ENCODE peak calls at places on chromosomes 16 and 17, in six cellular contexts. S, P, Z, U, B and G are unnamed samples.

GRCh38 chr16:81634380-81635121 is 144.5 kb upstream of the PLCG2 start:
- DNase-seq in Z (no peak), P (no peak), S (no peak), U (peak; percentile 73), B (no peak), G (no peak)

GRCh38 chr16:87003414-87003755 is 313.8 kb downstream of the C16orf95 start:
- DNase-seq in U (peak; percentile 41), S (peak; percentile 17), P (no peak), B (no peak), Z (no peak), G (no peak)

GRCh38 chr16:67967183-67967955 is 1.1 kb downstream of the SLC12A4 start:
- DNase-seq in U (no peak), Z (no peak), B (peak; percentile 67), P (no peak), S (no peak), G (no peak)

GRCh38 chr17:48456584-48456983 is 26.6 kb upstream of the SKAP1 start:
- DNase-seq in Z (no peak), S (no peak), B (no peak), U (no peak), P (no peak), G (no peak)

GRCh38 chr16:62891-63290 is 9.3 kb downstream of the SNRNP25 start:
- DNase-seq in S (no peak), U (no peak), P (no peak), Z (no peak), B (peak; percentile 51), G (no peak)

GRCh38 chr16:2388875-2389433 is 40.3 kb upstream of the CCNF start:
- DNase-seq in Z (no peak), S (peak; percentile 48), P (no peak), B (no peak), U (peak; percentile 82), G (peak; percentile 58)

GRCh38 chr16:86789621-86790051 is 211.3 kb downstream of the FOXL1 start:
- DNase-seq in Z (no peak), S (no peak), U (peak; percentile 43), P (no peak), B (no peak), G (no peak)

GRCh38 chr16:27768651-27769270 is 218.8 kb downstream of the KATNIP start:
- DNase-seq in B (peak; percentile 40), P (no peak), S (no peak), U (no peak), Z (no peak), G (no peak)

GRCh38 chr17:82079001-82079677 is 13.5 kb upstream of the DUS1L start:
- DNase-seq in P (no peak), Z (no peak), U (no peak), B (no peak), S (no peak), G (no peak)
- TF ChIP-seq POLR2A in P (no peak), Z (no peak), U (no peak), B (no peak), S (no peak), G (no peak)

DNA sequence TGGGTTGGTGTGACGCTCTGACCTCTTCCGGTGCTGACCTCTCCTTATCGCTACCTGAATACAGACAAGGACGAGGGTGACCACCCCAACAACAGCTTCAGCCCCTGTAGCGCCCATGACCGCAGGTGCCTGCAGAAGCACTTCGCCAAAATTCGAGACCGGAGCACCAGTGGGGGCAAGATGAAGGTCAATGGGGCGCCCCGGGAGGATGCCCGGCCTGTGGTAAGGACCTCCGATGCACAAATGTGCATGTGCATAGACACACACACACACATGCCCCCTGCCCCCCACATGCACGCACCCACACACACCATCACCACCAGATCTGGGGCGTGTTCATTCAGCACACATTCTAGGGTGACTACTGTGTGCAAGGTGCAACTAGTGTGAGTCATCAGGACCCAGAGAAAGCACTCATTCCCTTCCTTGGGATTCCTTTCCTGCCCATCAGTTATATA is 9.7 kb downstream of the IGFBP4 start:
- DNase-seq in B (no peak), U (peak; percentile 64), Z (no peak), P (peak; percentile 50), S (no peak), G (no peak)
- TF ChIP-seq POLR2A in B (no peak), U (no peak), Z (no peak), P (peak; percentile 3), S (no peak), G (no peak)

DNA sequence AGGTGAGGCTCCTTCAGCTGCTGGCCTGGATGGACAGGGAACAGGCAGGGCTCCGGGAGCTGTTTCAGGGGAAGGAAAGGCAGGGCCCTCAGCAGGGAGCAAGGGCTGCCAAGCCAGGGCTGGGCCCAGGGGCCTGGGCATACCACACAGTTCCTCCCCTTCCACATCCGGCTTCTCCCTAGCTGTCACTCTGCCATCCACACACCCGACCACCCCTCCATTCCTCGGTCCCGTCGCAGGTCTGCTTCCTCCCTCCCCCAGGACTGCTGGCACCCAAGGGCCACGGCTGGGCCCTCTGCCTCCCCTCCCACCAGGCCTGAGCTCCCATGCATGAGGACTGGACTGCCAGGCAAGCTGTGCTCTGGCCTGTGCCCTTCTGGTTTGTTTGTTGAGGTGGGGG is 24.0 kb downstream of the CDIP1 start:
- DNase-seq in U (no peak), P (no peak), B (peak; percentile 77), Z (no peak), S (no peak), G (no peak)
- TF ChIP-seq POLR2A in U (no peak), P (no peak), B (no peak), Z (no peak), S (no peak), G (no peak)

DNA sequence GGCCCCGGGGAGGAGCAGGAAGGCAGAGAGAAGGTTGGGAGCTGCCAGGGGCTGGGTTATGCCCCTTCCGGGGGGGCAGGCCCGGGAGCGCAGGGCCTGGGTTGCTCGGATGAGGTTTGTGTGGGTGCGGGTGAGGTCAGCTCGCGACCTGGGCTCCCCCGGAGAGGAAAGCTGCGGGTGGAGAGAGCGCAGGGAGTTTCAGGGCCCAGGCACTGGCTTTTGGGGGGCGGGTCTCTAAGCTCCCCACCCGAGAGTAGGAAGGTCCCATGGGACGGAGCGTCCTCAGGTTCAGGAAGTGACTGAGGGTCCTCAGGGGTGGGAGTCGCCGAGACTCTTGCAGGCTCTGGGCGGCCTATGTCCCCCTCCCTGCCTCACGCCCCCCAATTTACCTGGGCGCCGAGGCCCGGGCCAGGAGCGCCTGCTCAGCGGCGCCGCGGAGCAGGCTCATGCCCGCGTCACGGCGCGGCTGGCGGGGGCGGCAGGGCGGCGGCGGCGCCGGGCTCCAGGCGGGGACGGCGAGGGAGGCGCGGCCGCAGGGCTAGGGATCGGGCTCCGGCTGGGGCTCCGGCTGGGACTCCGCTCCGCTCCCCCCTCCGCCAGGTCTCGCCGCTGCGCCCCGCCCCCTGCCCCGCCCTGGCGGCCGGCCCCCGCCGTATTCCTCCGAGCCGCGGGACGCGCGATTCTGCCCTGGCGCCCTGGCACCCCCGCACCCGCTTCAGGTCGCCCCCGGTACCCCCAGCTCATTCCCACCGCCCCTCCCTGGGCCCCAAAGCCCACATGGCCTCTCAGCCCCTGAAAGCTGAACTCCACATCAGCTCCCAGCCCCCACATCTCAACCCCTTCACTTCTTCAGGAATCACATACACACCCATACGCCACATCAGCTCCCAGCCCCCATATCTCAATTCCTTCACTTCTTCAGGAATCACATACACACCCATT is at the start of gene DOK4:
- DNase-seq in B (peak; percentile 95), S (peak; percentile 87), Z (peak; percentile 67), P (peak; percentile 85), U (peak; percentile 58), G (peak; percentile 74)
- TF ChIP-seq POLR2A in B (no peak), S (peak; percentile 65), Z (no peak), P (no peak), U (no peak), G (peak; percentile 10)

DNA sequence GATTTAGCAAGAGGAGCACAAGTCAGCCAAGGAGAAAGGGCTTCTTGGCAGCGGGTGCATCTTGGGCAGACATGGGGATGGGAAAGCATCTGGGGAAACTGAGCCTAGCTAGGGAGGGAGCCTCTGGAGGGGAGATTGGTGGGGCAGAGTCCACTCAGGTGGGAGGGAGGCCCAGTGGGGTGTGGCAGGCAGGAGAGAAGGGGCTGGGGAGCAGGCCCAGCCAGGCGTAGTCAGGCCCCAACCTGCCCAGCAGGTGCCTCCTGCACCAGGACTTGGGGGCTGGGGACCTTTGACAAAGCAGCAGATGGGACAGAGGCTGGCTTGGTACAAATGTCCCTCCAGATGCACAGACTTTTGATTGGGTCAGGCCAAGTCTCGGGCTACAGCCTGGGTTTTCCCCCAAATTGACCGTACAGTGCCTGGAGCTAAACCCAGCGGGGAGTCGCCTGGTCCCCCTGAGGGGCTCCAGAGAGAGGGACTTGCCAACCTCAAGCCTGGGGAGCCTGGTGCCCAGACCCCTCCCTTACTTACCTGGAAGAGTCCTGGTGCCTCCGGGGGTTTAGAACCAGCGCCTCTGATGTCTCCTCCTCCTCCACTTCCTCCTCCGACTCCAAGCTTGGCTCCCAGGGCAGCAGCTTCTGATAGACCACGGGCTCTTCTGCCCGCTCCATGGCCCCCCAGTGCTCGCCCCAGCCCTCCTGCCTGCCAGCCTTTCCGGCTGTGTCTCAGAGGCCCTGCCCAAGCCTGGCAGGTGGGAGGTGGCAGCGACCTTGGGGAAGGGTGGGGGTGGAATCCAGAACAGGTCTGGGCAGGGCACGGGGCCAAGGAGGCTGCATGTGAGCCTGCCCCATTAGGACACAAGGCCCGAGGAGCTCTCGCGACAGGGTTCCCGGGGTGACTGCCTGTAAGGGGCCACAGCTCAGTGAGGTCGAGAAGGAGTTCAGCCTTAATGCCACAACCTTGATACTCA is at the start of gene GGT6:
- DNase-seq in P (peak; percentile 43), Z (no peak), B (peak; percentile 70), S (peak; percentile 51), U (no peak), G (peak; percentile 67)
- TF ChIP-seq POLR2A in P (no peak), Z (no peak), B (no peak), S (no peak), U (no peak), G (peak; percentile 37)

GRCh38 chr17:38605852-38606645 is at the start of gene SRCIN1:
- DNase-seq in S (peak; percentile 73), Z (no peak), B (peak; percentile 81), U (peak; percentile 2), P (peak; percentile 54), G (peak; percentile 50)
- TF ChIP-seq POLR2A in S (no peak), Z (no peak), B (no peak), U (no peak), P (no peak), G (no peak)

DNA sequence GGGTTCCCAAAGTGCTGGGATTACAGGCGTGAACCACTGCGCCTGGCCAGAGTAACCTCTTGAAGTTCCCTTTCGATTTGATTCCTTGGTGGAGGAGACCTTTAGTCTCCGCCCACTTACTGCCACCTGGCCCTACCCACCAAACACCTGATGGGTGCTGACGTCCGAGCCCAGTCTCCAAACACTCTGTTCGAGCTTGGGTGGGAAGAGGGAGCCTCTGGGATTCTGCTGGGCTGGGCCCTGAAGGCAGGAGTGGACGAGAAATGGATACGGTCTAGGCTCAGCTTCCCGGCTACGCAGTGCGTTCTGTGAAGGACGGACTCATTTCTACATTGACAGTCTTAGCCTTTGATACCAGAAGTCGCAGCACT is 870 bp upstream of the ITGA3 start:
- DNase-seq in S (no peak), Z (no peak), P (no peak), U (no peak), B (no peak), G (peak; percentile 90)
- TF ChIP-seq POLR2A in S (no peak), Z (no peak), P (no peak), U (no peak), B (no peak), G (peak; percentile 97)